ENCODE peak calls at places on chromosomes 13 and 19, in five cellular contexts. D, Y, Z, X and F are unnamed samples.

GRCh38 chr19:10205636-10206035 is 10.9 kb upstream of the DNMT1 start:
- DNase-seq in D (no peak), X (no peak), Z (no peak), Y (no peak), F (no peak)

GRCh38 chr13:46622013-46622917 is 69.3 kb downstream of the LRCH1 start:
- DNase-seq in X (no peak), Z (no peak), Y (no peak), D (no peak), F (no peak)

GRCh38 chr13:79290595-79291244 is 115.3 kb downstream of the RBM26 start:
- DNase-seq in Y (peak; percentile 25), X (peak; percentile 84), Z (no peak), D (no peak), F (no peak)

GRCh38 chr13:93180376-93180966 is 46.1 kb upstream of the GPC6 start:
- DNase-seq in Z (no peak), D (no peak), Y (no peak), X (no peak), F (no peak)

GRCh38 chr19:41295506-41295905 is 14.5 kb upstream of the CCDC97 start:
- DNase-seq in Y (no peak), Z (no peak), D (no peak), X (no peak), F (no peak)

GRCh38 chr13:102367836-102368235 is 34.0 kb downstream of the FGF14 start:
- DNase-seq in Y (no peak), Z (no peak), D (no peak), X (no peak), F (no peak)

GRCh38 chr19:6868341-6868740 is 19.0 kb upstream of the ADGRE1 start:
- DNase-seq in Y (no peak), X (no peak), D (no peak), Z (no peak), F (no peak)

GRCh38 chr13:102440259-102440936 is 38.5 kb upstream of the FGF14 start:
- DNase-seq in D (peak; percentile 19), Z (no peak), X (no peak), Y (no peak), F (no peak)

GRCh38 chr19:50778906-50779430 is 8.7 kb downstream of the GPR32 start:
- DNase-seq in X (no peak), Z (peak; percentile 51), Y (peak; percentile 24), D (no peak), F (no peak)

GRCh38 chr19:50777261-50777660 is 7.0 kb downstream of the GPR32 start:
- DNase-seq in Z (no peak), D (no peak), X (no peak), Y (no peak), F (no peak)

GRCh38 chr19:50780753-50781480 is 9.3 kb upstream of the ACP4 start:
- DNase-seq in Y (no peak), X (no peak), D (no peak), Z (no peak), F (no peak)

GRCh38 chr19:50777830-50778303 is 7.6 kb downstream of the GPR32 start:
- DNase-seq in Y (peak; percentile 68), D (no peak), X (peak; percentile 81), Z (peak; percentile 54), F (peak; percentile 89)

DNA sequence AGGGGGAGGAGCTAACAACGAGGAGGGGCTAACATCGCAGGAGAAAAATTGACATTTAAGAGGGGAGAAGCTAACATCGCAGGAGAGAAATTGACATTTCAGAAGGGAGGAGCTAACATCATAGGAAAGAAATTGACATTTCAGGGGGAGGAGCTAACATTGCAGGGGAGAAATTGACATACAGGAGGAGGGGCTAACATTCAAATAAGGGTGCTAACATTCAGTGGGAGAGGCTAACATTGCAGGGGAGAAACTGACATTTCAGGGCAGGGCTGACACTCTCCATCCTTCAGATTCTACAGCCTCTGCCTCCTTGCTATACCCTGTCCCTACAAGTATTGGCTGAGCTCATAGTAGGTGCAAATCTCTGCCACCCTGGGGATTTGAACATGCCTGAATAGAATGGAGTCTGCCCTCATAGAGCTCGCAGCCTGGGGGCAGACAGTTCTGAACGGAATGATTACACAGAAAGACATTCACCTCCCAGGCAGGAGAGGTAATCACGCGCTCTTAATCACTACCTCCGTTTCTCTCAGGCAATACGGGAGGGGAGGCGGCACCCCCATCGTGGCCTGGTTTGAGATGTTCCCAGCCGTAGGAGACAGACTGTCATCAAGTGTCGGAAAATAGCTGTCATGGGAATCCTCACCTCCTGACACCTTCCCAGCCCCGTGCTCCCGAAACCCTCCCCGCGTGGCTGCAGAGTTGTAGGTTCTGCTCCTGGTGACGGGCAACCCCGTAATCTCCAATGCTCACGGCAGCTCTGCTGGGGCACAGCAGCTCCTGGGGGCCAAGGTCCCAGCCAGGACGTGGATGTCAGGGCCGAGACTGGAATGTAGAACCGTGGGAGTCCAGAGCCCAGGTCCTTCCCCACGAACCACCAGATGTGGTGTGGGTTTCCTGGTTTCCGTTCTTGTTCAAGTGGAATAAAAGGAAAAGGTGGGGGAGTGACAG is 9.5 kb downstream of the GPR32 start:
- DNase-seq in Z (no peak), Y (no peak), X (peak; percentile 59), D (no peak), F (no peak)
- H3K9ac ChIP-seq in Z (no peak overlapping the region), Y (no peak overlapping the region), X (no peak overlapping the region), D (no peak overlapping the region), F (no peak overlapping the region)

DNA sequence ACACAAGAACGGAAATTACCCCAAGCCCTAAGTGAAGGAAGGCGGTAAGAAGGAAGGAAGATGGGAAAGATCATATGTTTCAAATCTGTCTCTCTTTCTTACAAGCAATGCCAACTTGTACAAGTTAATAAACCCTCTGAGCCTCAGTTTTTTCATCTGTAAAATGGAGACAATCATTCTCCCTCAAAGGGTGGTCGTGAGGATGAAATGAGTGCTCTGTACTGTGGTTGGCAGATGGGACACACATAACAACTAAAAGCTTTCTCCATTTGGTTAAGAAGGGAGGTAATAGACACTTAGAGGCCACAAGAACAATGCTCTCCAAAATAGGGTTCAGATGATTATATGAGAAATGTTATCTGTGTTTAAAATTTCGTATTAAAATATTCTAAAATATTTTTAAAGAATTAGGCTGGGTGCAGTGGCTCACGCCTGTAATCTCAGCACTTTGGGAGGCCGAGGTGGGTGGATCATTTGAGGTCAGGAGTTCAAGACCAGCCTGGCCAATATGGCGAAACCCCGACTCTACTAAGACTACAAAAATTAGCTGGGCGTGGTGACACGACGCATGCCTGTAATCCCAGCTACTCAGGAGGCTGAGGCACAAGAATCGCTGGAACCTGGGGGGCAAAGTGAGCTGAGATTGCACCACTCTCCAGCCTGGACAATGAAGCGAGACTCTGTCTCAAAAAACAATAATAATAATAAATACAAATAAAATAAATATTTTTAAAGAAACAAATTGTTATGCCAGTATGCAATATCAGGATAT is 89.7 kb downstream of the STARD13 start:
- DNase-seq in Y (no peak), D (no peak), X (no peak), Z (no peak), F (no peak)
- H3K27ac ChIP-seq in Y (no peak overlapping the region), D (no peak overlapping the region), X (no peak overlapping the region), Z (peak overlapping the region; percentile 93), F (no peak overlapping the region)

DNA sequence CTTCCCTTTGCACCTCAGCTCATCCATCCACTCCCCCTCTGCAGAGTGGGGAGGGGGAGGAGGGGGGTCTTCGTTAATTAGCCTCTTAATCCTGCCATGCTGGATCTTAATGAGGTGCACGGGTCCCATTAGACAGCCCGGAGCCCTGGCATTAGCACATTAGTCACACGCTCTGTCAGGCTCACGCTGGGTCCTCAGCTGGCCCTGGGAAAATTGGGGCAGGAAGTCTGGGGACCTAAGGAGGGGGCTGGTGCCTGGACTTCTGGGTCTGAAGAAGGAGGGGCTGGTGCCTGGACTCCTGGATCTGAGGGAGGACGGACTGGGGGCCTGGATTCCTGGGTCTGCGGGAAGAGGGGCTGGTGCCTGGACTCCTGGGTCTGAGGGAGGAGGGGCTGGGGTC is 444 bp upstream of the NCCRP1 start:
- DNase-seq in Y (peak; percentile 77), Z (no peak), X (peak; percentile 39), D (no peak), F (peak; percentile 68)
- H3K27me3 ChIP-seq in Y (peaks cover 45% of the 10 kb centered on the region), Z (peaks cover 28% of the 10 kb centered on the region), X (peaks cover 7% of the 10 kb centered on the region), D (peaks cover 33% of the 10 kb centered on the region), F (peaks cover 44% of the 10 kb centered on the region)

GRCh38 chr19:1164684-1165531 is 9.2 kb downstream of the SBNO2 start:
- DNase-seq in Y (no peak), Z (no peak), X (no peak), D (no peak), F (no peak)
- H3K9ac ChIP-seq in Y (no peak overlapping the region), Z (no peak overlapping the region), X (no peak overlapping the region), D (no peak overlapping the region), F (no peak overlapping the region)

DNA sequence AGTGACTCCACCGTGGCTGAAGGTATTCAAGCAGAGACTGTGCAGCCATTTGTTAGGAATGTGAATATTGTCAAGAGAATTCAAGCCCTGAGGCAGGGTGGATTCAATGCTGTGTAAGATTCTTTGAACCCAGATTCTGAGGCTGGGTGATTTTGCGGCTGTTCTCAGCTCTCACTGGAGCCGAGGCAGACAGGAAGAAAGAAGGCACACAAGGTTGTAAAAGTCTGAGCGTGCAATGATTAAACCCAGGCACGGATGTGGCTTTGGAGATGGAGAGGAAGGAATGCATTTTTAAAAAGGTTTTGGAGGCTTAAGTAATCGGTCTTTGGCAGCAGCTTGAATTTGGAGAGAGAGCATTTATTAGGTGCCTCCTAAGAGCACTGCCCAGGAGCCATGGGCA is 187.9 kb downstream of the KATNAL1 start:
- DNase-seq in D (peak; percentile 63), Y (no peak), Z (no peak), X (no peak), F (no peak)
- H3K27ac ChIP-seq in D (peak overlapping the region; percentile 48), Y (no peak overlapping the region), Z (peak overlapping the region; percentile 33), X (no peak overlapping the region), F (no peak overlapping the region)